ENCODE peak calls at places on chromosomes 3 and 15, in nine cellular contexts. S, G, K, C, M, Z, T, A and O are unnamed samples.

GRCh38 chr3:60594025-60594424 is 657.2 kb downstream of the FHIT start:
- DNase-seq in S (no peak), G (no peak), K (no peak), C (no peak), M (no peak), Z (peak), T (peak), A (no peak), O (no peak)

GRCh38 chr3:34942256-34942655 is 697.1 kb upstream of the ARPP21 start:
- DNase-seq in S (no peak), G (no peak), K (no peak), C (no peak), M (no peak), Z (no peak), T (no peak), A (no peak), O (no peak)

GRCh38 chr3:72582963-72583362 is 265.3 kb downstream of the SHQ1 start:
- DNase-seq in S (no peak), G (no peak), K (no peak), C (no peak), M (no peak), Z (no peak), T (no peak), A (no peak), O (no peak)

GRCh38 chr15:32849769-32850668 is 132.2 kb downstream of the GREM1 start:
- DNase-seq in S (no peak), G (no peak), K (peak), C (no peak), M (no peak), Z (peak), T (peak), A (no peak), O (no peak)

GRCh38 chr3:149042766-149043386 is 43.5 kb downstream of the HLTF start:
- DNase-seq in S (no peak), G (no peak), K (peak), C (no peak), M (no peak), Z (peak), T (peak), A (no peak), O (no peak)

GRCh38 chr3:36988336-36988735 is 4.6 kb downstream of the EPM2AIP1 start:
- DNase-seq in S (peak), G (no peak), K (no peak), C (no peak), M (no peak), Z (no peak), T (no peak), A (no peak), O (no peak)

GRCh38 chr3:171283248-171284222 is 176.7 kb downstream of the TNIK start:
- DNase-seq in S (no peak), G (no peak), K (peak), C (no peak), M (no peak), Z (peak), T (no peak), A (no peak), O (no peak)

GRCh38 chr3:30314757-30315156 is 291.6 kb upstream of the TGFBR2 start:
- DNase-seq in S (no peak), G (no peak), K (no peak), C (no peak), M (no peak), Z (peak), T (no peak), A (no peak), O (no peak)

GRCh38 chr3:25474000-25474399 is 45.9 kb downstream of the RARB start:
- DNase-seq in S (no peak), G (no peak), K (no peak), C (no peak), M (no peak), Z (no peak), T (no peak), A (no peak), O (no peak)